ENCODE peak calls at places on chromosomes 6 and 20, in eight cellular contexts. One of them, this sample, is unnamed.

GRCh38 chr6:159467473-159468041 is 225.5 kb downstream of the SOD2 start:
- DNase-seq in naive thymus-derived CD4-positive, alpha-beta T cell: no peak
- DNase-seq in spleen: no peak
- DNase-seq in kidney: no peak
- DNase-seq in HCT116: no peak
- DNase-seq in upper lobe of right lung: no peak
- DNase-seq in psoas muscle: no peak
- DNase-seq in BE2C: no peak
- DNase-seq in this sample: no peak

GRCh38 chr6:137496392-137496767 is 2.2 kb upstream of the OLIG3 start:
- DNase-seq in HCT116: no peak
- DNase-seq in BE2C: no peak
- DNase-seq in naive thymus-derived CD4-positive, alpha-beta T cell: no peak
- DNase-seq in spleen: no peak
- DNase-seq in kidney: peak; percentile 69
- DNase-seq in upper lobe of right lung: no peak
- DNase-seq in psoas muscle: no peak
- DNase-seq in this sample: no peak

GRCh38 chr6:166304106-166304505 is 4.1 kb downstream of the PRR18 start:
- DNase-seq in naive thymus-derived CD4-positive, alpha-beta T cell: no peak
- DNase-seq in psoas muscle: no peak
- DNase-seq in HCT116: no peak
- DNase-seq in kidney: no peak
- DNase-seq in BE2C: no peak
- DNase-seq in upper lobe of right lung: no peak
- DNase-seq in spleen: no peak
- DNase-seq in this sample: no peak

GRCh38 chr20:38838326-38838725 is 32.8 kb downstream of the PPP1R16B start:
- DNase-seq in spleen: no peak
- DNase-seq in BE2C: no peak
- DNase-seq in upper lobe of right lung: no peak
- DNase-seq in naive thymus-derived CD4-positive, alpha-beta T cell: no peak
- DNase-seq in psoas muscle: no peak
- DNase-seq in HCT116: no peak
- DNase-seq in kidney: no peak
- DNase-seq in this sample: no peak

GRCh38 chr6:128598561-128598960 is 78.2 kb upstream of the PTPRK start:
- DNase-seq in kidney: no peak
- DNase-seq in spleen: no peak
- DNase-seq in BE2C: no peak
- DNase-seq in upper lobe of right lung: no peak
- DNase-seq in HCT116: peak; percentile 8
- DNase-seq in naive thymus-derived CD4-positive, alpha-beta T cell: no peak
- DNase-seq in psoas muscle: no peak
- DNase-seq in this sample: no peak

GRCh38 chr20:64217539-64217938 is 38.0 kb upstream of the PCMTD2 start:
- DNase-seq in spleen: no peak
- DNase-seq in psoas muscle: no peak
- DNase-seq in upper lobe of right lung: no peak
- DNase-seq in HCT116: no peak
- DNase-seq in kidney: no peak
- DNase-seq in naive thymus-derived CD4-positive, alpha-beta T cell: no peak
- DNase-seq in BE2C: peak; percentile 56
- DNase-seq in this sample: no peak

GRCh38 chr20:50027611-50028105 is 44.9 kb downstream of the SNAI1 start:
- DNase-seq in kidney: peak; percentile 95
- DNase-seq in spleen: no peak
- DNase-seq in upper lobe of right lung: peak; percentile 71
- DNase-seq in psoas muscle: peak; percentile 65
- DNase-seq in naive thymus-derived CD4-positive, alpha-beta T cell: no peak
- DNase-seq in HCT116: no peak
- DNase-seq in BE2C: peak; percentile 76
- DNase-seq in this sample: peak; percentile 49

GRCh38 chr6:3415490-3415889 is 41.4 kb downstream of the SLC22A23 start:
- DNase-seq in upper lobe of right lung: no peak
- DNase-seq in psoas muscle: no peak
- DNase-seq in BE2C: no peak
- DNase-seq in HCT116: no peak
- DNase-seq in naive thymus-derived CD4-positive, alpha-beta T cell: no peak
- DNase-seq in kidney: no peak
- DNase-seq in spleen: no peak
- DNase-seq in this sample: no peak

GRCh38 chr6:48087448-48087847 is 23.5 kb downstream of the PTCHD4 start:
- DNase-seq in upper lobe of right lung: no peak
- DNase-seq in BE2C: no peak
- DNase-seq in kidney: no peak
- DNase-seq in spleen: no peak
- DNase-seq in HCT116: peak; percentile 18
- DNase-seq in psoas muscle: no peak
- DNase-seq in naive thymus-derived CD4-positive, alpha-beta T cell: no peak
- DNase-seq in this sample: no peak

GRCh38 chr6:168440520-168441433 is at the start of gene SMOC2:
- DNase-seq in kidney: peak; percentile 82
- DNase-seq in spleen: no peak
- DNase-seq in upper lobe of right lung: no peak
- DNase-seq in psoas muscle: peak; percentile 46
- DNase-seq in HCT116: no peak
- DNase-seq in naive thymus-derived CD4-positive, alpha-beta T cell: no peak
- DNase-seq in BE2C: no peak
- DNase-seq in this sample: no peak

GRCh38 chr6:110180228-110181008 is at the start of gene CDC40:
- DNase-seq in spleen: peak; percentile 93
- DNase-seq in naive thymus-derived CD4-positive, alpha-beta T cell: no peak
- DNase-seq in BE2C: peak; percentile 68
- DNase-seq in upper lobe of right lung: peak; percentile 73
- DNase-seq in kidney: peak; percentile 84
- DNase-seq in psoas muscle: peak; percentile 61
- DNase-seq in HCT116: no peak
- DNase-seq in this sample: peak; percentile 80

GRCh38 chr6:129340983-129341382 is 369.0 kb downstream of the ARHGAP18 start:
- DNase-seq in kidney: no peak
- DNase-seq in spleen: no peak
- DNase-seq in HCT116: no peak
- DNase-seq in psoas muscle: peak; percentile 17
- DNase-seq in BE2C: no peak
- DNase-seq in naive thymus-derived CD4-positive, alpha-beta T cell: no peak
- DNase-seq in upper lobe of right lung: no peak
- DNase-seq in this sample: no peak

GRCh38 chr6:134821397-134821796 is 128.5 kb downstream of the ALDH8A1 start:
- DNase-seq in spleen: no peak
- DNase-seq in BE2C: no peak
- DNase-seq in psoas muscle: no peak
- DNase-seq in kidney: no peak
- DNase-seq in naive thymus-derived CD4-positive, alpha-beta T cell: no peak
- DNase-seq in upper lobe of right lung: no peak
- DNase-seq in HCT116: no peak
- DNase-seq in this sample: no peak

GRCh38 chr20:4406627-4407026 is 315.1 kb upstream of the PRND start:
- DNase-seq in kidney: no peak
- DNase-seq in psoas muscle: no peak
- DNase-seq in naive thymus-derived CD4-positive, alpha-beta T cell: no peak
- DNase-seq in BE2C: no peak
- DNase-seq in spleen: no peak
- DNase-seq in upper lobe of right lung: no peak
- DNase-seq in HCT116: peak; percentile 42
- DNase-seq in this sample: no peak

GRCh38 chr6:16157909-16158308 is 29.0 kb downstream of the MYLIP start:
- DNase-seq in kidney: no peak
- DNase-seq in psoas muscle: no peak
- DNase-seq in spleen: no peak
- DNase-seq in naive thymus-derived CD4-positive, alpha-beta T cell: no peak
- DNase-seq in BE2C: peak; percentile 51
- DNase-seq in HCT116: no peak
- DNase-seq in upper lobe of right lung: no peak
- DNase-seq in this sample: no peak

GRCh38 chr6:17268114-17268513 is 13.0 kb upstream of the RBM24 start:
- DNase-seq in upper lobe of right lung: no peak
- DNase-seq in naive thymus-derived CD4-positive, alpha-beta T cell: no peak
- DNase-seq in spleen: no peak
- DNase-seq in BE2C: no peak
- DNase-seq in kidney: no peak
- DNase-seq in psoas muscle: no peak
- DNase-seq in HCT116: no peak
- DNase-seq in this sample: no peak

GRCh38 chr6:168524644-168525043 is 83.7 kb downstream of the SMOC2 start:
- DNase-seq in spleen: no peak
- DNase-seq in BE2C: no peak
- DNase-seq in kidney: no peak
- DNase-seq in HCT116: peak; percentile 3
- DNase-seq in psoas muscle: peak; percentile 52
- DNase-seq in upper lobe of right lung: no peak
- DNase-seq in naive thymus-derived CD4-positive, alpha-beta T cell: no peak
- DNase-seq in this sample: no peak

GRCh38 chr6:624979-625378 is 31.9 kb downstream of the HUS1B start:
- DNase-seq in spleen: no peak
- DNase-seq in psoas muscle: no peak
- DNase-seq in BE2C: no peak
- DNase-seq in naive thymus-derived CD4-positive, alpha-beta T cell: no peak
- DNase-seq in HCT116: no peak
- DNase-seq in upper lobe of right lung: no peak
- DNase-seq in kidney: no peak
- DNase-seq in this sample: no peak

GRCh38 chr6:14620522-14620921 is 502.9 kb downstream of the CD83 start:
- DNase-seq in HCT116: no peak
- DNase-seq in psoas muscle: no peak
- DNase-seq in kidney: no peak
- DNase-seq in spleen: no peak
- DNase-seq in upper lobe of right lung: no peak
- DNase-seq in naive thymus-derived CD4-positive, alpha-beta T cell: no peak
- DNase-seq in BE2C: no peak
- DNase-seq in this sample: no peak

GRCh38 chr6:6221829-6222535 is 98.5 kb downstream of the F13A1 start:
- DNase-seq in naive thymus-derived CD4-positive, alpha-beta T cell: no peak
- DNase-seq in spleen: no peak
- DNase-seq in psoas muscle: no peak
- DNase-seq in BE2C: peak; percentile 26
- DNase-seq in upper lobe of right lung: no peak
- DNase-seq in HCT116: no peak
- DNase-seq in kidney: no peak
- DNase-seq in this sample: no peak

DNA sequence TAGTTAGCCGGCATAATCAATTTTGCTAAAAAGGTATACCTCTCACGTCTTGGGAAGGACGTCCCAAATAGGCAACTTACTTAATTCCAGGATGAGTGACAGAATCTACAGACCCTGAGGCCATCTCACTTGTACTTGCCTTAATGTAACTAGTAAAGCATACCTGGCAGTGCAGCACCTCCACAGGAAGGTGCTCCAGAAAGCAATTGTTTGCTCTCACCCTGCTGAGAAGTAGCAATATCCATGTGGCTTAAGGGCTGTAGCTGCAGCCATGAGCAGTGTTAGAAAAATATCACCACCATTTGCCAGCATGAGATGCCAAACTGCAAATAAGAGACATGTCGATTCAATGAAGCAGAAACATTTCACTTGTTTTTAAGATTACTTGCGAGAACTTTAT is 151.5 kb downstream of the PRL start:
- DNase-seq in BE2C: no peak
- DNase-seq in naive thymus-derived CD4-positive, alpha-beta T cell: no peak
- DNase-seq in psoas muscle: no peak
- DNase-seq in spleen: no peak
- DNase-seq in kidney: no peak
- DNase-seq in upper lobe of right lung: no peak
- DNase-seq in HCT116: no peak
- DNase-seq in this sample: no peak
- H3K4me1 ChIP-seq in BE2C: peaks cover 7% of the 10 kb centered on the region
- H3K4me1 ChIP-seq in naive thymus-derived CD4-positive, alpha-beta T cell: no peaks in the 10 kb centered on the region
- H3K4me1 ChIP-seq in psoas muscle: peaks cover 45% of the 10 kb centered on the region
- H3K4me1 ChIP-seq in spleen: no peaks in the 10 kb centered on the region
- H3K4me1 ChIP-seq in kidney: peaks cover 25% of the 10 kb centered on the region
- H3K4me1 ChIP-seq in upper lobe of right lung: peaks cover 8% of the 10 kb centered on the region
- H3K4me1 ChIP-seq in HCT116: no peaks in the 10 kb centered on the region
- H3K4me1 ChIP-seq in this sample: peaks cover 7% of the 10 kb centered on the region

GRCh38 chr6:158465747-158466146 is 94.1 kb upstream of the TMEM181 start:
- DNase-seq in naive thymus-derived CD4-positive, alpha-beta T cell: no peak
- DNase-seq in kidney: no peak
- DNase-seq in spleen: no peak
- DNase-seq in HCT116: no peak
- DNase-seq in upper lobe of right lung: no peak
- DNase-seq in BE2C: no peak
- DNase-seq in psoas muscle: no peak
- DNase-seq in this sample: no peak
- H3K4me1 ChIP-seq in naive thymus-derived CD4-positive, alpha-beta T cell: no peaks in the 10 kb centered on the region
- H3K4me1 ChIP-seq in kidney: no peaks in the 10 kb centered on the region
- H3K4me1 ChIP-seq in spleen: no peaks in the 10 kb centered on the region
- H3K4me1 ChIP-seq in HCT116: no peaks in the 10 kb centered on the region
- H3K4me1 ChIP-seq in upper lobe of right lung: no peaks in the 10 kb centered on the region
- H3K4me1 ChIP-seq in BE2C: no peaks in the 10 kb centered on the region
- H3K4me1 ChIP-seq in psoas muscle: no peaks in the 10 kb centered on the region
- H3K4me1 ChIP-seq in this sample: peaks cover 4% of the 10 kb centered on the region

DNA sequence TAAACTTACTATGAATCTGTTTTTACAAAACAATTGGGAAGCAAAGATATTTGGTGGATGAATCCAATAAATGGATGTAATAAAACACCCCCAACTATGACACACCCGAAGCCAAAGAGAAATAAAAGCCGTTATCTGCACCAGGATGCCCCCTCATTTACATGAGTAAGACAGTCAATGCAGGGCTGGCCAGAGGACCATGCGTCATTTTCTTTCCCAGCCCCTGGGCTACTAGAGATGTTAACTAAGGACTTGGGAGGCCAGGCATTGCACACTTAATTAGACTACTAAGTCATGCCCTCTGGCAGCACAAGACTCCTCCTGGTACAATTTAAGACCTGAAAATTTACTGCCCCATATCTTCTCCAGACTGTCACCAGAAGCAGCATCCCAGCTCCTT is 3.2 kb downstream of the LEMD2 start:
- DNase-seq in kidney: no peak
- DNase-seq in naive thymus-derived CD4-positive, alpha-beta T cell: no peak
- DNase-seq in spleen: no peak
- DNase-seq in psoas muscle: no peak
- DNase-seq in upper lobe of right lung: no peak
- DNase-seq in HCT116: no peak
- DNase-seq in BE2C: no peak
- DNase-seq in this sample: no peak
- H3K4me1 ChIP-seq in kidney: peaks cover 16% of the 10 kb centered on the region
- H3K4me1 ChIP-seq in naive thymus-derived CD4-positive, alpha-beta T cell: peaks cover 44% of the 10 kb centered on the region
- H3K4me1 ChIP-seq in spleen: peaks cover 46% of the 10 kb centered on the region
- H3K4me1 ChIP-seq in psoas muscle: peaks cover 37% of the 10 kb centered on the region
- H3K4me1 ChIP-seq in upper lobe of right lung: peaks cover 24% of the 10 kb centered on the region
- H3K4me1 ChIP-seq in HCT116: peaks cover 28% of the 10 kb centered on the region
- H3K4me1 ChIP-seq in BE2C: peaks cover 12% of the 10 kb centered on the region
- H3K4me1 ChIP-seq in this sample: peaks cover 21% of the 10 kb centered on the region

DNA sequence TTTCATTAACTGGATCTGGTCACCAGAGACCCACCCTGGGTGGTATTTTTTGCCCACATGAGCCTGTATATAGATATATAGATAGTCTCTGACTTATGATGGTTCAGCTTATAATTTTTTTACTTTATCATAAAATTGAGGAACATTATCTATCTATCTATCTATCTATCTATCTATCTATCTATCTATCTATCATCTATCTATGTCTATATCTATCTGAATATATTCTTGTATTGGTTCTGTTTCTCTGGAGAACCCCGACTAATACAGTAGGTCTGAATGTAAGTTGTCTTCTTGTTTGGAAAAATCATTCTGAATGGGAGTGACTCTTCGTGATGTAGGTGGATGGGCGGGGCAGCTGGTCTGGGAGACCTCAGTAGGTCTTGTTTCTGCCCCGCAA is 13.3 kb upstream of the CDKN1A start:
- DNase-seq in kidney: no peak
- DNase-seq in HCT116: no peak
- DNase-seq in spleen: no peak
- DNase-seq in upper lobe of right lung: no peak
- DNase-seq in psoas muscle: no peak
- DNase-seq in naive thymus-derived CD4-positive, alpha-beta T cell: no peak
- DNase-seq in BE2C: no peak
- DNase-seq in this sample: no peak
- H3K4me1 ChIP-seq in kidney: peaks cover 17% of the 10 kb centered on the region
- H3K4me1 ChIP-seq in HCT116: peaks cover 50% of the 10 kb centered on the region
- H3K4me1 ChIP-seq in spleen: peaks cover 29% of the 10 kb centered on the region
- H3K4me1 ChIP-seq in upper lobe of right lung: peaks cover 22% of the 10 kb centered on the region
- H3K4me1 ChIP-seq in psoas muscle: peaks cover 39% of the 10 kb centered on the region
- H3K4me1 ChIP-seq in naive thymus-derived CD4-positive, alpha-beta T cell: no peaks in the 10 kb centered on the region
- H3K4me1 ChIP-seq in BE2C: peaks cover 8% of the 10 kb centered on the region
- H3K4me1 ChIP-seq in this sample: peaks cover 28% of the 10 kb centered on the region